ENCODE peak calls at places on chromosomes 13 and 19, in five cellular contexts. D, Y, Q, U and I are unnamed samples.

GRCh38 chr19:1130801-1131717 is 27.3 kb downstream of the GPX4 start:
- DNase-seq in Q (no peak), Y (no peak), D (no peak), U (no peak), I (peak; percentile 63)

GRCh38 chr19:38073806-38074685 is 150.0 kb downstream of the DPF1 start:
- DNase-seq in Q (no peak), U (no peak), D (no peak), Y (no peak), I (no peak)

GRCh38 chr19:42560731-42561130 is 32.5 kb upstream of the CEACAM1 start:
- DNase-seq in U (no peak), Q (no peak), Y (no peak), D (no peak), I (no peak)

GRCh38 chr13:113592571-113592970 is 8.0 kb downstream of the TFDP1 start:
- DNase-seq in Y (peak; percentile 13), U (no peak), D (no peak), Q (no peak), I (no peak)

GRCh38 chr13:50685491-50685890 is 158.0 kb downstream of the DLEU7 start:
- DNase-seq in Q (peak; percentile 46), Y (peak; percentile 92), U (peak; percentile 76), D (peak; percentile 46), I (no peak)

GRCh38 chr13:83618966-83619365 is 263.3 kb downstream of the SLITRK1 start:
- DNase-seq in Q (peak; percentile 51), U (no peak), D (no peak), Y (no peak), I (no peak)

GRCh38 chr13:99421758-99422555 is 79.3 kb upstream of the TM9SF2 start:
- DNase-seq in U (no peak), D (no peak), Y (peak; percentile 73), Q (no peak), I (no peak)

GRCh38 chr13:72565893-72566292 is 161.5 kb downstream of the MZT1 start:
- DNase-seq in D (peak; percentile 12), U (no peak), Y (no peak), Q (peak; percentile 54), I (no peak)

GRCh38 chr19:17001603-17002183 is 24.9 kb downstream of the CPAMD8 start:
- DNase-seq in U (no peak), D (no peak), Y (no peak), Q (no peak), I (peak; percentile 50)

GRCh38 chr13:28528848-28529247 is 33.9 kb upstream of the FLT1 start:
- DNase-seq in Y (no peak), D (no peak), Q (no peak), U (no peak), I (no peak)

GRCh38 chr13:97141564-97142005 is 80.5 kb upstream of the MBNL2 start:
- DNase-seq in Y (no peak), D (peak; percentile 73), U (no peak), Q (peak; percentile 96), I (peak; percentile 8)

GRCh38 chr19:996051-996838 is 4.0 kb upstream of the GRIN3B start:
- DNase-seq in Y (no peak), Q (peak; percentile 79), U (no peak), D (peak; percentile 37), I (peak; percentile 85)

GRCh38 chr19:58326501-58326913 is 287 bp upstream of the ZSCAN22 start:
- DNase-seq in Y (no peak), U (no peak), Q (no peak), D (no peak), I (no peak)

GRCh38 chr13:30049692-30050091 is 199.3 kb upstream of the UBL3 start:
- DNase-seq in D (no peak), Y (no peak), Q (peak; percentile 78), U (no peak), I (no peak)

GRCh38 chr13:51524846-51525566 is 59.3 kb upstream of the WDFY2 start:
- DNase-seq in Y (no peak), Q (peak; percentile 75), D (peak; percentile 47), U (no peak), I (no peak)

GRCh38 chr13:51626749-51627148 is 42.5 kb downstream of the WDFY2 start:
- DNase-seq in U (no peak), D (no peak), Y (no peak), Q (peak; percentile 43), I (no peak)

GRCh38 chr19:18197941-18198340 is 4.9 kb downstream of the MPV17L2 start:
- DNase-seq in Q (no peak), U (no peak), D (no peak), Y (no peak), I (no peak)

DNA sequence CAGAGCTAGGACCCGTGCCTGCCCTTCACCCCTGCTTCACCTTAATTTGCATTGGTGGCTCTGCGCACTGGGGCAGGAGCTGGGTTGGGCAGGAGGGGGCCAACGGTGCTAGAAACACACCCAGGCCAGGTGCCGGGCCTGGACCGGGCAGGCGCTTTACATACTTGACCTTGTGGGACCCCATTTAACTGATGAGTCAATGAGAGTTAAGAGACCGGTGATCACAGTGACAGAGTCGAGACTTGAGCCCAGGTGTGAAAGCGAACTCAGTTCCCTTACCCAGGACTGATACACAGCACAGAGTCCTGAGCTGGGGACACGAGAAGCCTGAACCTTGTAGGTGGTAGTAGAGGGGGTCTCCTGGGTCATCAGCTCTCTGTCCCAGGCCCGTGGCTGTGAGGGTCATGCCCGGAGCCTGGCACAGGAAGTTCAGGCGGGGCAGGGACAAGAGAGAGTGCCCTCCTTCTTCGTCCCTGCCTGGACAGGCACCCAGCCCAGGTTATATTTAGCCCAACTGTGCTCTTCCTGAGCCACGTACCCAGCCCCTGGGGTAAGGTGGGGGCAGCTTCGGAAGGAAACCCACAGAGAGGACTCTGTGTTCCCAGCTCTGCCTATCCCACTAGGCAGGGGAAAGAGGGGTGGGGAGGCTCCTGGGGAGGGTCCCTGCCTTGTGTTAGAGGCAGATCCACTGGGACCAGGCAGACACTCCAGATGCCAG is 1.9 kb downstream of the PRX start:
- DNase-seq in Y (no peak), Q (no peak), U (no peak), D (no peak), I (peak; percentile 63)
- TF ChIP-seq CTCF in Y (no peak), Q (no peak), U (no peak), D (no peak), I (no peak)

GRCh38 chr19:45601524-45602522 is at the start of gene GPR4:
- DNase-seq in D (no peak), U (no peak), Y (no peak), Q (no peak), I (peak; percentile 31)
- TF ChIP-seq CTCF in D (no peak), U (no peak), Y (no peak), Q (no peak), I (no peak)

GRCh38 chr19:3234800-3235199 is 10.3 kb downstream of the CELF5 start:
- DNase-seq in Y (no peak), Q (no peak), D (no peak), U (no peak), I (no peak)
- TF ChIP-seq CTCF in Y (no peak), Q (peak; percentile 28), D (peak; percentile 16), U (no peak), I (peak; percentile 47)

GRCh38 chr13:112447306-112447705 is 71.2 kb downstream of the SPACA7 start:
- DNase-seq in Q (no peak), D (no peak), U (no peak), Y (no peak), I (peak; percentile 23)
- TF ChIP-seq CTCF in Q (no peak), D (no peak), U (no peak), Y (no peak), I (no peak)

DNA sequence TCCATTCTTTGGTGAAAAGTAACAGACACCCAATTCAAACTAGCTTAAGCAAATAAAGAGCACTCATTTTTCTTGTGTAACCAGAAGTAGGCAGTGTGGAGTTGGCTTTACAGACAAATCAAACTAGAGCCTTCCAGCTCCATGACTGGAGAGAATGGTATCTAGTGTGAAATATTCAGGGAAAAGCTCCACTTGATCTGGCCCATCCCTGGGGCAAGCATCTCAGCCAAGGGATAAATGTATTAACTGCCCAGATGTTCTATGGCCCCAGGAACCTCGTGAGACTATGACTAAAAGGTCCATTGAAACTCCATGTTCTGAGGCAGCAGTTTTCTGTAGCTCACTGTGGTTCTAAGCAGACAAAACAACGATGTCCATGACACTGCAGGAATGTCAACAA is 49.9 kb downstream of the TBC1D4 start:
- DNase-seq in Y (no peak), U (no peak), D (peak; percentile 59), Q (no peak), I (no peak)
- TF ChIP-seq CTCF in Y (no peak), U (no peak), D (no peak), Q (no peak), I (peak; percentile 25)

GRCh38 chr19:55088021-55088451 is 12.4 kb downstream of the EPS8L1 start:
- DNase-seq in D (no peak), Y (no peak), Q (no peak), U (no peak), I (no peak)

GRCh38 chr19:55089279-55089944 is 13.7 kb downstream of the EPS8L1 start:
- DNase-seq in Y (no peak), U (no peak), D (no peak), Q (no peak), I (no peak)

GRCh38 chr19:55086730-55087541 is 11.3 kb downstream of the EPS8L1 start:
- DNase-seq in U (peak; percentile 84), Q (peak; percentile 93), D (peak; percentile 87), Y (peak; percentile 98), I (peak; percentile 88)

GRCh38 chr19:55087542-55087935 is 11.9 kb downstream of the EPS8L1 start:
- DNase-seq in D (peak; percentile 26), Q (no peak), Y (no peak), U (no peak), I (no peak)

DNA sequence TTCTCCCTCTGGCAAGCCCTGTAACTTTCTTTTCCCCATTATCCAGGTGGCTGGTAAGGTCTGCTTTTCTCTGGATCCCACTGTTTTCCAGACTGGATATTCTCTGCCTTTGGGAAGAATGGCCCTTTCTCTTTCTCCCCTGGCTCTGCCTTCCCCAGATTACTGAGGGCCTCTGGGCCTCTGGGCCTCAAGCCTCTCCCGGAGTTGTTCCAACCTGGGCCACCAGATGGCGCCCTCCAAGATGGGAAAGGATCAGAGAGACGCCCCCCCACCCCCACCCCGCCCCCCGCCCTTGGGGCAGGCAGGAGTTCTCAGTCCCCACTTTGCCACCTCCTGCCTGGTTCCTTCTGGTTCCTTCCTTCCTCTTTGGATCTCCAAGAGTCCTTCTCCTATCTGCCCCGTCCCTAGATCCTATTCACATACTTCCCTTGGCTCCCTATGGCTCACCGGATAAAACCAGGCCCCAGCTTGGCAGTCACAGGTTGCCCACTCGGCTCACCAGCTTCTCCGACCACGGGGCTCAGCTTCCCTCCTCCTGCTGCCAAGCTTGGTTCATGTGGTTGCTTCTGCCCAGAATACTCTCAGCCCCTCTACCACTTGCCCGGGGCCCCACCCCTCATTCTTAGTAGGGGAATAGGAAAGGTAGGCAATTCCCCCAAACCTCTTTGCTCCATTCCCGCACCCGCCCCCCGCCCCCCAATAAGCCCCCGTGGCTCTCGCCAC is 13.0 kb downstream of the EPS8L1 start:
- DNase-seq in Y (peak; percentile 95), D (peak; percentile 38), Q (peak; percentile 61), U (no peak), I (peak; percentile 88)
- TF ChIP-seq CTCF in Y (no peak), D (peak; percentile 63), Q (peak; percentile 64), U (peak; percentile 89), I (peak; percentile 77)

DNA sequence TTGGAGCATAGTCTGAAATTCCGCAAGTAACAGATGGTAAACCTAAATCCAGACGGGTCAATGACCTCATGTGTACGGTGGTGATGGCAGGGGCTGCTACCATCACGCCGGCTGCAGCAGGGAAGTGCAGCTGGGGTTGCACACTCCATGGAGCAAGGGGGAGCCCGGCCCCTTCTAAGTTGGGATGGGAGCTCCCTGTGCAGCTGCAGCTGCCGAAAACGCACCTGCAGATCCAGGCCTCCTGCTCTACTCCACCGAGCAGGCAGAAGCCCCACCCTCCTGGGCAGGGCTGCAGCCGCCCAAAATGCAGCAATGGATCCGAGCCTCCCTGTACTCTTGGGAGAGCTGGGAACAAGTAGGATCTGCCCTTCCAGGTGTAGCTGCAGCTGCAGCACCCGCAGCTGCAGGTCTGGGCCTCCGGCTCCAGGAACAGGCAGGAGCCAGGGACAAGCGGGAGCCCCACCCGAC is 25.5 kb downstream of the KBTBD6 start:
- DNase-seq in Y (no peak), U (no peak), D (no peak), Q (no peak), I (no peak)
- TF ChIP-seq CTCF in Y (no peak), U (no peak), D (no peak), Q (no peak), I (no peak)